ENCODE peak calls at places on chromosome 9, in six cellular contexts. One of them, this sample, is unnamed.

GRCh38 chr9:137740311-137740710 is 121.5 kb downstream of the EHMT1 start:
- DNase-seq in stimulated activated CD8-positive, alpha-beta memory T cell treated with anti-CD3 and anti-CD28 coated beads, Interleukin-7, amount 100 ng/mL, for 1 hour: no peak
- DNase-seq in fibroblast of pulmonary artery: peak; percentile 70
- DNase-seq in naive B cell: no peak
- DNase-seq in CD8-positive, alpha-beta memory T cell: no peak
- DNase-seq in A549: no peak
- DNase-seq in this sample: peak; percentile 71

GRCh38 chr9:98429613-98430012 is 174.2 kb upstream of the TBC1D2 start:
- DNase-seq in A549: no peak
- DNase-seq in stimulated activated CD8-positive, alpha-beta memory T cell treated with anti-CD3 and anti-CD28 coated beads, Interleukin-7, amount 100 ng/mL, for 1 hour: no peak
- DNase-seq in naive B cell: no peak
- DNase-seq in CD8-positive, alpha-beta memory T cell: no peak
- DNase-seq in fibroblast of pulmonary artery: peak; percentile 87
- DNase-seq in this sample: no peak

GRCh38 chr9:120593250-120593954 is 13.4 kb upstream of the CDK5RAP2 start:
- DNase-seq in A549: no peak
- DNase-seq in fibroblast of pulmonary artery: no peak
- DNase-seq in CD8-positive, alpha-beta memory T cell: no peak
- DNase-seq in stimulated activated CD8-positive, alpha-beta memory T cell treated with anti-CD3 and anti-CD28 coated beads, Interleukin-7, amount 100 ng/mL, for 1 hour: no peak
- DNase-seq in naive B cell: no peak
- DNase-seq in this sample: no peak

GRCh38 chr9:78371981-78372380 is 75.1 kb downstream of the PSAT1 start:
- DNase-seq in stimulated activated CD8-positive, alpha-beta memory T cell treated with anti-CD3 and anti-CD28 coated beads, Interleukin-7, amount 100 ng/mL, for 1 hour: no peak
- DNase-seq in fibroblast of pulmonary artery: no peak
- DNase-seq in CD8-positive, alpha-beta memory T cell: no peak
- DNase-seq in naive B cell: no peak
- DNase-seq in A549: no peak
- DNase-seq in this sample: no peak

GRCh38 chr9:68637020-68637419 is 68.0 kb upstream of the PIP5K1B start:
- DNase-seq in A549: no peak
- DNase-seq in CD8-positive, alpha-beta memory T cell: no peak
- DNase-seq in naive B cell: no peak
- DNase-seq in stimulated activated CD8-positive, alpha-beta memory T cell treated with anti-CD3 and anti-CD28 coated beads, Interleukin-7, amount 100 ng/mL, for 1 hour: no peak
- DNase-seq in fibroblast of pulmonary artery: no peak
- DNase-seq in this sample: no peak

GRCh38 chr9:120381839-120382238 is 198.1 kb downstream of the CDK5RAP2 start:
- DNase-seq in CD8-positive, alpha-beta memory T cell: no peak
- DNase-seq in stimulated activated CD8-positive, alpha-beta memory T cell treated with anti-CD3 and anti-CD28 coated beads, Interleukin-7, amount 100 ng/mL, for 1 hour: no peak
- DNase-seq in A549: no peak
- DNase-seq in fibroblast of pulmonary artery: no peak
- DNase-seq in naive B cell: no peak
- DNase-seq in this sample: no peak

GRCh38 chr9:88583901-88584596 is 49.1 kb downstream of the NXNL2 start:
- DNase-seq in CD8-positive, alpha-beta memory T cell: no peak
- DNase-seq in naive B cell: no peak
- DNase-seq in stimulated activated CD8-positive, alpha-beta memory T cell treated with anti-CD3 and anti-CD28 coated beads, Interleukin-7, amount 100 ng/mL, for 1 hour: no peak
- DNase-seq in A549: no peak
- DNase-seq in fibroblast of pulmonary artery: peak; percentile 55
- DNase-seq in this sample: no peak

GRCh38 chr9:79060726-79061125 is 511.0 kb upstream of the TLE4 start:
- DNase-seq in naive B cell: no peak
- DNase-seq in stimulated activated CD8-positive, alpha-beta memory T cell treated with anti-CD3 and anti-CD28 coated beads, Interleukin-7, amount 100 ng/mL, for 1 hour: no peak
- DNase-seq in CD8-positive, alpha-beta memory T cell: no peak
- DNase-seq in fibroblast of pulmonary artery: no peak
- DNase-seq in A549: no peak
- DNase-seq in this sample: no peak

GRCh38 chr9:79477955-79478751 is 93.6 kb upstream of the TLE4 start:
- DNase-seq in fibroblast of pulmonary artery: peak; percentile 14
- DNase-seq in CD8-positive, alpha-beta memory T cell: no peak
- DNase-seq in A549: no peak
- DNase-seq in stimulated activated CD8-positive, alpha-beta memory T cell treated with anti-CD3 and anti-CD28 coated beads, Interleukin-7, amount 100 ng/mL, for 1 hour: peak; percentile 9
- DNase-seq in naive B cell: peak; percentile 3
- DNase-seq in this sample: peak; percentile 89

GRCh38 chr9:3337515-3337914 is 188.3 kb downstream of the RFX3 start:
- DNase-seq in A549: no peak
- DNase-seq in CD8-positive, alpha-beta memory T cell: no peak
- DNase-seq in naive B cell: no peak
- DNase-seq in stimulated activated CD8-positive, alpha-beta memory T cell treated with anti-CD3 and anti-CD28 coated beads, Interleukin-7, amount 100 ng/mL, for 1 hour: no peak
- DNase-seq in fibroblast of pulmonary artery: peak; percentile 85
- DNase-seq in this sample: no peak

GRCh38 chr9:76984476-76984875 is 35.0 kb upstream of the FOXB2 start:
- DNase-seq in naive B cell: no peak
- DNase-seq in stimulated activated CD8-positive, alpha-beta memory T cell treated with anti-CD3 and anti-CD28 coated beads, Interleukin-7, amount 100 ng/mL, for 1 hour: no peak
- DNase-seq in A549: no peak
- DNase-seq in CD8-positive, alpha-beta memory T cell: no peak
- DNase-seq in fibroblast of pulmonary artery: no peak
- DNase-seq in this sample: no peak

GRCh38 chr9:90393355-90394152 is 249.1 kb downstream of the DIRAS2 start:
- DNase-seq in stimulated activated CD8-positive, alpha-beta memory T cell treated with anti-CD3 and anti-CD28 coated beads, Interleukin-7, amount 100 ng/mL, for 1 hour: no peak
- DNase-seq in fibroblast of pulmonary artery: no peak
- DNase-seq in A549: no peak
- DNase-seq in naive B cell: no peak
- DNase-seq in CD8-positive, alpha-beta memory T cell: no peak
- DNase-seq in this sample: no peak

GRCh38 chr9:113634597-113635515 is 171.3 kb downstream of the RGS3 start:
- DNase-seq in CD8-positive, alpha-beta memory T cell: no peak
- DNase-seq in naive B cell: no peak
- DNase-seq in fibroblast of pulmonary artery: no peak
- DNase-seq in stimulated activated CD8-positive, alpha-beta memory T cell treated with anti-CD3 and anti-CD28 coated beads, Interleukin-7, amount 100 ng/mL, for 1 hour: no peak
- DNase-seq in A549: no peak
- DNase-seq in this sample: no peak

GRCh38 chr9:135925496-135926133 is 18.3 kb upstream of the CAMSAP1 start:
- DNase-seq in CD8-positive, alpha-beta memory T cell: no peak
- DNase-seq in stimulated activated CD8-positive, alpha-beta memory T cell treated with anti-CD3 and anti-CD28 coated beads, Interleukin-7, amount 100 ng/mL, for 1 hour: no peak
- DNase-seq in A549: no peak
- DNase-seq in fibroblast of pulmonary artery: no peak
- DNase-seq in naive B cell: no peak
- DNase-seq in this sample: no peak

GRCh38 chr9:12760758-12761157 is 14.1 kb upstream of the LURAP1L start:
- DNase-seq in fibroblast of pulmonary artery: no peak
- DNase-seq in stimulated activated CD8-positive, alpha-beta memory T cell treated with anti-CD3 and anti-CD28 coated beads, Interleukin-7, amount 100 ng/mL, for 1 hour: no peak
- DNase-seq in naive B cell: no peak
- DNase-seq in CD8-positive, alpha-beta memory T cell: no peak
- DNase-seq in A549: no peak
- DNase-seq in this sample: no peak

GRCh38 chr9:130994546-130995398 is 14.2 kb upstream of the LAMC3 start:
- DNase-seq in A549: no peak
- DNase-seq in CD8-positive, alpha-beta memory T cell: no peak
- DNase-seq in fibroblast of pulmonary artery: no peak
- DNase-seq in stimulated activated CD8-positive, alpha-beta memory T cell treated with anti-CD3 and anti-CD28 coated beads, Interleukin-7, amount 100 ng/mL, for 1 hour: no peak
- DNase-seq in naive B cell: no peak
- DNase-seq in this sample: no peak

GRCh38 chr9:29211681-29212589 is 1638.7 kb upstream of the C9orf72 start:
- DNase-seq in fibroblast of pulmonary artery: peak; percentile 39
- DNase-seq in A549: peak; percentile 56
- DNase-seq in stimulated activated CD8-positive, alpha-beta memory T cell treated with anti-CD3 and anti-CD28 coated beads, Interleukin-7, amount 100 ng/mL, for 1 hour: no peak
- DNase-seq in naive B cell: no peak
- DNase-seq in CD8-positive, alpha-beta memory T cell: no peak
- DNase-seq in this sample: peak; percentile 69

GRCh38 chr9:8694983-8695588 is 895.5 kb upstream of the DMAC1 start:
- DNase-seq in fibroblast of pulmonary artery: no peak
- DNase-seq in CD8-positive, alpha-beta memory T cell: no peak
- DNase-seq in naive B cell: no peak
- DNase-seq in A549: no peak
- DNase-seq in stimulated activated CD8-positive, alpha-beta memory T cell treated with anti-CD3 and anti-CD28 coated beads, Interleukin-7, amount 100 ng/mL, for 1 hour: no peak
- DNase-seq in this sample: no peak

GRCh38 chr9:126935630-126936029 is 21.0 kb downstream of the RALGPS1 start:
- DNase-seq in stimulated activated CD8-positive, alpha-beta memory T cell treated with anti-CD3 and anti-CD28 coated beads, Interleukin-7, amount 100 ng/mL, for 1 hour: no peak
- DNase-seq in fibroblast of pulmonary artery: peak; percentile 22
- DNase-seq in A549: no peak
- DNase-seq in naive B cell: no peak
- DNase-seq in CD8-positive, alpha-beta memory T cell: no peak
- DNase-seq in this sample: no peak

GRCh38 chr9:4062966-4063365 is 236.9 kb downstream of the GLIS3 start:
- DNase-seq in fibroblast of pulmonary artery: peak; percentile 71
- DNase-seq in CD8-positive, alpha-beta memory T cell: no peak
- DNase-seq in A549: no peak
- DNase-seq in stimulated activated CD8-positive, alpha-beta memory T cell treated with anti-CD3 and anti-CD28 coated beads, Interleukin-7, amount 100 ng/mL, for 1 hour: no peak
- DNase-seq in naive B cell: no peak
- DNase-seq in this sample: no peak

GRCh38 chr9:135507104-135508035 is 6.9 kb downstream of the MRPS2 start:
- DNase-seq in naive B cell: no peak
- DNase-seq in CD8-positive, alpha-beta memory T cell: no peak
- DNase-seq in A549: no peak
- DNase-seq in stimulated activated CD8-positive, alpha-beta memory T cell treated with anti-CD3 and anti-CD28 coated beads, Interleukin-7, amount 100 ng/mL, for 1 hour: no peak
- DNase-seq in fibroblast of pulmonary artery: no peak
- DNase-seq in this sample: no peak

GRCh38 chr9:2228132-2228531 is 213.0 kb downstream of the SMARCA2 start:
- DNase-seq in CD8-positive, alpha-beta memory T cell: no peak
- DNase-seq in naive B cell: no peak
- DNase-seq in stimulated activated CD8-positive, alpha-beta memory T cell treated with anti-CD3 and anti-CD28 coated beads, Interleukin-7, amount 100 ng/mL, for 1 hour: no peak
- DNase-seq in A549: no peak
- DNase-seq in fibroblast of pulmonary artery: no peak
- DNase-seq in this sample: no peak

GRCh38 chr9:116269250-116269649 is 115.7 kb downstream of the PAPPA start:
- DNase-seq in stimulated activated CD8-positive, alpha-beta memory T cell treated with anti-CD3 and anti-CD28 coated beads, Interleukin-7, amount 100 ng/mL, for 1 hour: no peak
- DNase-seq in fibroblast of pulmonary artery: peak; percentile 52
- DNase-seq in naive B cell: no peak
- DNase-seq in CD8-positive, alpha-beta memory T cell: no peak
- DNase-seq in A549: no peak
- DNase-seq in this sample: no peak

GRCh38 chr9:106727969-106728368 is 135.0 kb upstream of the ZNF462 start:
- DNase-seq in fibroblast of pulmonary artery: no peak
- DNase-seq in naive B cell: no peak
- DNase-seq in CD8-positive, alpha-beta memory T cell: no peak
- DNase-seq in A549: no peak
- DNase-seq in stimulated activated CD8-positive, alpha-beta memory T cell treated with anti-CD3 and anti-CD28 coated beads, Interleukin-7, amount 100 ng/mL, for 1 hour: no peak
- DNase-seq in this sample: no peak

GRCh38 chr9:37037137-37037743 is 3.2 kb upstream of the PAX5 start:
- DNase-seq in fibroblast of pulmonary artery: no peak
- DNase-seq in stimulated activated CD8-positive, alpha-beta memory T cell treated with anti-CD3 and anti-CD28 coated beads, Interleukin-7, amount 100 ng/mL, for 1 hour: no peak
- DNase-seq in CD8-positive, alpha-beta memory T cell: no peak
- DNase-seq in naive B cell: peak; percentile 76
- DNase-seq in A549: no peak
- DNase-seq in this sample: no peak

GRCh38 chr9:110148868-110149267 is 59.1 kb downstream of the C9orf152 start:
- DNase-seq in stimulated activated CD8-positive, alpha-beta memory T cell treated with anti-CD3 and anti-CD28 coated beads, Interleukin-7, amount 100 ng/mL, for 1 hour: no peak
- DNase-seq in naive B cell: no peak
- DNase-seq in fibroblast of pulmonary artery: no peak
- DNase-seq in CD8-positive, alpha-beta memory T cell: no peak
- DNase-seq in A549: no peak
- DNase-seq in this sample: no peak

GRCh38 chr9:95495988-95496387 is 20.8 kb downstream of the PTCH1 start:
- DNase-seq in naive B cell: no peak
- DNase-seq in fibroblast of pulmonary artery: no peak
- DNase-seq in stimulated activated CD8-positive, alpha-beta memory T cell treated with anti-CD3 and anti-CD28 coated beads, Interleukin-7, amount 100 ng/mL, for 1 hour: no peak
- DNase-seq in A549: no peak
- DNase-seq in CD8-positive, alpha-beta memory T cell: no peak
- DNase-seq in this sample: no peak

This sample was measured in HEK293T.